ENCODE peak calls at places on chromosomes 11 and 22, in eight cellular contexts. U is hepatocyte, D is HCT116, C is SK-N-SH, X is OCI-LY7, S is PC-3, R is GM23248, Y is MM.1S. M is an unnamed sample.

GRCh38 chr11:19173004-19173689 is 28.6 kb downstream of the CSRP3 start:
- DNase-seq in U (no peak), D (no peak), C (no peak), X (no peak), S (no peak), R (no peak), Y (no peak), M (no peak)

GRCh38 chr11:65814131-65814959 is 19.4 kb upstream of the SNX32 start:
- DNase-seq in U (no peak), D (no peak), C (no peak), X (no peak), S (no peak), R (peak; percentile 21), Y (no peak), M (no peak)

GRCh38 chr22:42758929-42759629 is 38.4 kb upstream of the A4GALT start:
- DNase-seq in U (no peak), D (no peak), C (no peak), X (no peak), S (peak; percentile 15), R (peak; percentile 78), Y (no peak), M (peak; percentile 18)

GRCh38 chr11:438101-438844 is 3.5 kb downstream of the ANO9 start:
- DNase-seq in U (no peak), D (no peak), C (no peak), X (no peak), S (no peak), R (no peak), Y (no peak), M (no peak)

GRCh38 chr11:101176381-101176780 is 46.8 kb upstream of the PGR start:
- DNase-seq in U (no peak), D (no peak), C (no peak), X (no peak), S (peak; percentile 16), R (no peak), Y (no peak), M (no peak)

GRCh38 chr11:5556596-5557188 is 8.4 kb upstream of the OR52H1 start:
- DNase-seq in U (no peak), D (no peak), C (no peak), X (no peak), S (no peak), R (no peak), Y (no peak), M (no peak)

GRCh38 chr11:117232911-117233409 is 489 bp downstream of the RNF214 start:
- DNase-seq in U (no peak), D (no peak), C (peak; percentile 83), X (peak; percentile 29), S (no peak), R (peak; percentile 47), Y (no peak), M (peak; percentile 74)

GRCh38 chr22:46073683-46074504 is 76.4 kb upstream of the PPARA start:
- DNase-seq in U (no peak), D (no peak), C (no peak), X (no peak), S (no peak), R (peak; percentile 63), Y (no peak), M (no peak)

GRCh38 chr22:44915441-44915840 is 94.4 kb downstream of the PHF21B start:
- DNase-seq in U (no peak), D (no peak), C (no peak), X (no peak), S (no peak), R (no peak), Y (no peak), M (no peak)

GRCh38 chr11:10622108-10622507 is 53.6 kb upstream of the LYVE1 start:
- DNase-seq in U (no peak), D (no peak), C (no peak), X (no peak), S (no peak), R (no peak), Y (no peak), M (no peak)

GRCh38 chr11:45901646-45902045 is 5.4 kb downstream of the FREY1 start:
- DNase-seq in U (no peak), D (no peak), C (no peak), X (no peak), S (no peak), R (no peak), Y (no peak), M (no peak)

GRCh38 chr22:49790912-49791311 is 36.8 kb downstream of the BRD1 start:
- DNase-seq in U (no peak), D (no peak), C (no peak), X (no peak), S (no peak), R (peak; percentile 78), Y (no peak), M (no peak)

GRCh38 chr11:73428227-73428626 is 52.0 kb downstream of the RELT start:
- DNase-seq in U (no peak), D (no peak), C (no peak), X (no peak), S (no peak), R (no peak), Y (no peak), M (no peak)

GRCh38 chr11:12009617-12010321 is 1.3 kb upstream of the DKK3 start:
- DNase-seq in U (peak; percentile 29), D (no peak), C (no peak), X (no peak), S (no peak), R (no peak), Y (no peak), M (no peak)

GRCh38 chr11:74669311-74670160 is 61.7 kb downstream of the CHRDL2 start:
- DNase-seq in U (no peak), D (no peak), C (no peak), X (no peak), S (no peak), R (no peak), Y (no peak), M (no peak)

GRCh38 chr22:42066133-42066761 is 4.4 kb downstream of the NAGA start:
- DNase-seq in U (no peak), D (no peak), C (no peak), X (no peak), S (no peak), R (no peak), Y (no peak), M (no peak)

GRCh38 chr22:25403752-25404471 is 160.6 kb upstream of the GRK3 start:
- DNase-seq in U (peak; percentile 37), D (no peak), C (peak; percentile 49), X (no peak), S (peak; percentile 21), R (peak; percentile 72), Y (no peak), M (peak; percentile 62)

GRCh38 chr22:24106385-24107381 is 74.6 kb upstream of the SUSD2 start:
- DNase-seq in U (no peak), D (no peak), C (no peak), X (peak; percentile 45), S (no peak), R (no peak), Y (peak; percentile 54), M (peak; percentile 20)

GRCh38 chr11:1419811-1420210 is 30.1 kb downstream of the BRSK2 start:
- DNase-seq in U (no peak), D (no peak), C (no peak), X (no peak), S (no peak), R (no peak), Y (no peak), M (no peak)

GRCh38 chr11:45685976-45686375 is 20.6 kb upstream of the CHST1 start:
- DNase-seq in U (no peak), D (no peak), C (no peak), X (no peak), S (no peak), R (no peak), Y (no peak), M (no peak)

GRCh38 chr22:37276771-37277170 is 5.5 kb upstream of the CYTH4 start:
- DNase-seq in U (no peak), D (no peak), C (no peak), X (no peak), S (no peak), R (no peak), Y (no peak), M (no peak)

DNA sequence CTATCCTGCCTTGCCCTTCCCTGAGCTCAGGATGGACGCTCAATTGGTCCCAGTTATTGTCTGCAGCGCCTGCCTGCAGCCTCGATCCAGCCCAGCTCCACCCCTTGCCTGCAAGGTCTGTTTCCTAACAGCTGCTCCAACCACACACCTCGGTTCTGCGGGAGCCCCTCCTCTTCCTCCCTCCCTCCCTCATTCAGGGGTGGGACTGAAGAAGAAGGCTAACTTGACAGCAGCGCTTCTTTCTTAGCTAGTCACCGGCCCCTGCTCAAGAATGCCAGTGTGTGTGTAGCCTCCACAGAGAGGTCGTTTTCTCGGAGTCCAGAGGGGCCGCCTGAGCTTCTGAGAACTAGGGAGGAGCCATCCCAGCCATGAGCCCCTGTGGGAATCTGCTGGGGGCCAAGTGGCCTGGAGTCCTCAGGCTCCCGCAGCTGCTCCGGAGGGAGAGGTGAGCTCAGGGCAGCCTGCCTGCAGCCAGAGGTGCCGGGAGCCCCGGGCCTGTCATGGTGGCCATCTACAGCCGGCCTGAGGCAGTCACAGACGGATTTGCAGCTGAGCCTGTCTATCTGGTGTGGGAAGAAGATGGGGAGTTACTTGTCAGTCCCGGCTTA is 36.1 kb downstream of the LIMK2 start:
- DNase-seq in U (peak; percentile 92), D (no peak), C (peak; percentile 85), X (peak; percentile 53), S (peak; percentile 52), R (peak; percentile 86), Y (peak; percentile 43), M (peak; percentile 92)
- TF ChIP-seq EZH2phosphoT487 in U (no peak), D (no peak), C (no peak), X (no peak), S (no peak), R (no peak), Y (no peak), M (no peak)

GRCh38 chr22:40507491-40507890 is 129.0 kb downstream of the MRTFA start:
- DNase-seq in U (no peak), D (no peak), C (no peak), X (peak; percentile 62), S (no peak), R (no peak), Y (no peak), M (no peak)
- H3K27ac ChIP-seq in U (no peak overlapping the region), D (no peak overlapping the region), C (no peak overlapping the region), X (peak overlapping the region; percentile 53), S (no peak overlapping the region), R (no peak overlapping the region), Y (no peak overlapping the region), M (no peak overlapping the region)

DNA sequence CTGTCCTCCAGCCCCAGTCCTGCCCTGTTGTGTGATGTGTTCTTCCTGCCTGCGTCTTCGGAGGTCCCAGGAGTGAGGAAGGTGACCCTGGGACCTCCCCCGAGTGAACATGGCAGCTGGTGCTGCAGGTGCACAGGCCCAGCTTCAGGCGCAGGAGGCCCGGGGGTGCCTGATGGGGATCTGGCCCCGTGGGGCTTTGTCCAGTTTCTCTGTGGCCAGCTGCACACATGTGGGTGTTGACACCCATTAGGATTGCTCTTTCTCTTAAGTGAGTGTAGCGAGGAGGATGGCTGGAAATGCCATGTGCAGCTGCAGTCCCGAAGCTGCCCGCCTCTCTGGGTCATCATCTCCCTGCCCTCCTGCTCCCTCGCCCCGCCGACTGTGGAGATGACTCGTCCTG is 1279.7 kb downstream of the BRD1 start:
- DNase-seq in U (no peak), D (no peak), C (no peak), X (no peak), S (no peak), R (no peak), Y (no peak), M (no peak)
- H3K9me3 ChIP-seq in U (no peaks in the 10 kb centered on the region), D (no peaks in the 10 kb centered on the region), C (no peaks in the 10 kb centered on the region), X (no peaks in the 10 kb centered on the region), S (no peaks in the 10 kb centered on the region), R (no peaks in the 10 kb centered on the region), Y (no peaks in the 10 kb centered on the region), M (no peaks in the 10 kb centered on the region)

GRCh38 chr11:112453601-112454577 is 193.2 kb upstream of the PLET1 start:
- DNase-seq in U (peak; percentile 41), D (peak; percentile 34), C (peak; percentile 51), X (peak; percentile 17), S (peak; percentile 60), R (peak; percentile 48), Y (peak; percentile 18), M (peak; percentile 37)
- TF ChIP-seq EZH2phosphoT487 in U (no peak), D (no peak), C (no peak), X (no peak), S (no peak), R (no peak), Y (no peak), M (no peak)

M was measured in neural progenitor cell.